ENCODE peak calls at places on chromosomes 13 and 19, in ten cellular contexts. W is stimulated activated CD8-positive, alpha-beta memory T cell treated with anti-CD3 and anti-CD28 coated beads, Interleukin-4, amount 100 ng/mL, for 24 hours; U is EH; Y is kidney; P is activated naive CD8-positive, alpha-beta T cell treated with anti-CD3 and anti-CD28 coated beads, Interleukin-2, amount 50 U/mL, for 16 hours; Z is activated CD4-positive, alpha-beta memory T cell treated with anti-CD3 and anti-CD28 coated beads, Interleukin-2, amount 10 ng/mL, durations not matched to agents 7 days and 5 days; K is fibroblast of lung; E is head of caudate nucleus; J is mucosa of gallbladder; I is activated CD4-positive, CD25-positive, alpha-beta regulatory T cell treated with anti-CD3 and anti-CD28 coated beads, Interleukin-2, amount 50 U/mL, for 16 hours. M is an unnamed sample.

GRCh38 chr13:67052550-67053237 is 177.4 kb downstream of the PCDH9 start:
- DNase-seq in U (no peak), E (no peak), P (no peak), J (no peak), W (no peak), I (no peak), K (no peak), Y (no peak), Z (no peak), M (no peak)

GRCh38 chr19:17055636-17056035 is 19.6 kb downstream of the HAUS8 start:
- DNase-seq in Z (no peak), I (no peak), U (no peak), W (no peak), P (no peak), K (no peak), Y (no peak), E (no peak), J (no peak), M (peak)

GRCh38 chr19:15452111-15453047 is 2.6 kb upstream of the WIZ start:
- DNase-seq in E (peak), Z (no peak), J (peak), W (no peak), U (peak), P (no peak), Y (peak), I (no peak), K (peak), M (peak)

GRCh38 chr13:114065926-114066774 is 66.3 kb downstream of the RASA3 start:
- DNase-seq in Z (no peak), J (no peak), W (no peak), U (peak), E (no peak), P (no peak), K (no peak), I (no peak), Y (peak), M (no peak)

GRCh38 chr13:40800559-40800958 is 11.1 kb downstream of the SLC25A15 start:
- DNase-seq in E (no peak), Z (no peak), W (no peak), U (no peak), P (no peak), I (no peak), J (no peak), K (no peak), Y (no peak), M (peak)

GRCh38 chr19:10797541-10798256 is 38.3 kb downstream of the TMED1 start:
- DNase-seq in J (no peak), E (peak), Z (peak), K (no peak), U (no peak), P (peak), Y (no peak), W (peak), I (peak), M (no peak)

GRCh38 chr19:7618771-7619510 is 10.4 kb downstream of the XAB2 start:
- DNase-seq in J (peak), E (no peak), Y (peak), I (no peak), K (no peak), Z (no peak), U (no peak), W (no peak), P (no peak), M (no peak)

GRCh38 chr19:43754312-43754561 is 525 bp downstream of the SMG9 start:
- DNase-seq in W (no peak), U (no peak), I (no peak), Y (no peak), P (peak), Z (no peak), K (no peak), J (no peak), E (no peak), M (peak)

GRCh38 chr19:9427941-9428340 is 7.4 kb downstream of the ZNF266 start:
- DNase-seq in E (no peak), P (no peak), U (no peak), J (no peak), W (no peak), Y (no peak), I (no peak), Z (no peak), K (no peak), M (no peak)

GRCh38 chr19:35736913-35737886 is 5.1 kb downstream of the IGFLR1 start:
- DNase-seq in Y (peak), U (no peak), J (no peak), W (no peak), K (no peak), P (no peak), E (no peak), Z (no peak), I (no peak), M (peak)

GRCh38 chr19:7994114-7994513 is 11.3 kb downstream of the ELAVL1 start:
- DNase-seq in P (no peak), U (no peak), J (no peak), Z (no peak), E (no peak), Y (no peak), W (no peak), K (no peak), I (no peak), M (no peak)

GRCh38 chr13:47890146-47890814 is 110.8 kb downstream of the SUCLA2 start:
- DNase-seq in Z (no peak), Y (no peak), E (no peak), P (no peak), J (no peak), I (no peak), K (no peak), U (peak), W (no peak), M (no peak)

GRCh38 chr13:93996471-93996870 is 483.0 kb downstream of the DCT start:
- DNase-seq in Y (no peak), P (no peak), Z (no peak), I (no peak), W (no peak), U (no peak), J (no peak), K (no peak), E (no peak), M (no peak)

GRCh38 chr13:26989261-26990007 is 182.2 kb downstream of the USP12 start:
- DNase-seq in W (no peak), J (no peak), K (no peak), P (no peak), U (no peak), E (no peak), Y (no peak), Z (no peak), I (no peak), M (no peak)

GRCh38 chr19:48794291-48794690 is 16.5 kb downstream of the BCAT2 start:
- DNase-seq in K (no peak), E (no peak), P (no peak), U (no peak), I (no peak), W (no peak), J (no peak), Y (no peak), Z (no peak), M (no peak)

GRCh38 chr19:11233073-11233472 is 6.3 kb upstream of the ANGPTL8 start:
- DNase-seq in Y (no peak), U (no peak), W (no peak), K (no peak), E (no peak), P (no peak), I (no peak), J (no peak), Z (no peak), M (peak)

GRCh38 chr13:73158851-73159250 is 100.0 kb downstream of the KLF5 start:
- DNase-seq in Z (no peak), J (no peak), U (peak), K (peak), P (no peak), I (no peak), Y (no peak), W (no peak), E (no peak), M (no peak)

GRCh38 chr13:50527612-50528509 is 315.6 kb downstream of the DLEU7 start:
- DNase-seq in K (no peak), Y (no peak), Z (no peak), W (no peak), P (no peak), J (no peak), U (peak), E (no peak), I (no peak), M (no peak)

GRCh38 chr13:34155931-34156607 is 338.1 kb downstream of the RFC3 start:
- DNase-seq in E (no peak), U (peak), I (no peak), J (no peak), P (no peak), K (peak), W (no peak), Y (no peak), Z (no peak), M (no peak)

GRCh38 chr19:13526552-13526951 is 20.3 kb upstream of the CACNA1A start:
- DNase-seq in U (peak), I (no peak), P (no peak), J (no peak), K (no peak), W (no peak), Z (peak), Y (no peak), E (no peak), M (no peak)

GRCh38 chr19:47156861-47157454 is 26.3 kb downstream of the SAE1 start:
- DNase-seq in P (no peak), J (no peak), Y (no peak), I (no peak), W (no peak), K (peak), E (no peak), U (peak), Z (no peak), M (no peak)

GRCh38 chr19:42135836-42136235 is 3.6 kb upstream of the POU2F2 start:
- DNase-seq in I (no peak), E (no peak), Y (no peak), P (no peak), K (no peak), Z (no peak), W (no peak), U (no peak), J (no peak), M (no peak)

GRCh38 chr19:3785464-3785937 is 680 bp downstream of the MATK start:
- DNase-seq in Y (peak), W (peak), E (no peak), P (peak), Z (no peak), K (no peak), I (no peak), J (no peak), U (no peak), M (no peak)

GRCh38 chr19:18389736-18390074 is 3.7 kb downstream of the GDF15 start:
- DNase-seq in E (no peak), K (no peak), Z (no peak), Y (no peak), W (no peak), U (no peak), I (no peak), J (no peak), P (no peak), M (no peak)

GRCh38 chr19:16303755-16304154 is 20.9 kb upstream of the KLF2 start:
- DNase-seq in E (no peak), W (no peak), Y (peak), U (peak), I (no peak), P (no peak), Z (no peak), J (peak), K (no peak), M (peak)

GRCh38 chr13:44411841-44412240 is 38.2 kb downstream of the SERP2 start:
- DNase-seq in U (no peak), J (no peak), P (no peak), I (no peak), Z (no peak), Y (no peak), K (no peak), E (no peak), W (no peak), M (peak)

GRCh38 chr13:87538366-87539052 is 132.7 kb upstream of the SLITRK5 start:
- DNase-seq in Y (no peak), J (no peak), P (no peak), K (no peak), I (no peak), Z (no peak), U (no peak), E (no peak), W (no peak), M (no peak)

M was measured in osteoblast.